ENCODE peak calls at places on chromosome 9, in ten cellular contexts. E, Y, L, C, K, V, F, D, S and R are unnamed samples.
A peak's percentile ranks its signal among the peaks of the same experiment; 100 is the strongest.

GRCh38 chr9:128937310-128938165 is 9.9 kb downstream of the DOLK start:
- DNase-seq in E (no peak), Y (peak; percentile 18), L (no peak), C (no peak), K (no peak), V (no peak), F (no peak), D (no peak), S (no peak), R (no peak)

GRCh38 chr9:98040212-98040611 is 16.3 kb upstream of the NANS start:
- DNase-seq in E (no peak), Y (no peak), L (no peak), C (no peak), K (no peak), V (no peak), F (peak; percentile 28), D (no peak), S (no peak), R (no peak)

GRCh38 chr9:128007566-128008138 is 26.9 kb upstream of the EEIG1 start:
- DNase-seq in E (peak; percentile 68), Y (no peak), L (peak; percentile 40), C (peak; percentile 57), K (peak; percentile 50), V (peak; percentile 89), F (peak; percentile 92), D (peak; percentile 47), S (peak; percentile 63), R (no peak)

GRCh38 chr9:83359039-83359438 is 179.2 kb downstream of the FRMD3 start:
- DNase-seq in E (no peak), Y (no peak), L (no peak), C (no peak), K (no peak), V (no peak), F (no peak), D (no peak), S (no peak), R (no peak)

GRCh38 chr9:93081931-93082330 is 14.1 kb upstream of the CARD19 start:
- DNase-seq in E (peak; percentile 75), Y (peak; percentile 7), L (no peak), C (no peak), K (no peak), V (no peak), F (no peak), D (peak; percentile 87), S (peak; percentile 93), R (no peak)

GRCh38 chr9:36163840-36164175 is 5.4 kb upstream of the CCIN start:
- DNase-seq in E (peak; percentile 27), Y (no peak), L (no peak), C (no peak), K (no peak), V (peak; percentile 53), F (no peak), D (peak; percentile 34), S (peak; percentile 65), R (no peak)

GRCh38 chr9:15306068-15306756 is 804 bp downstream of the TTC39B start:
- DNase-seq in E (peak; percentile 50), Y (peak; percentile 79), L (peak; percentile 70), C (peak; percentile 82), K (peak; percentile 46), V (peak; percentile 30), F (no peak), D (peak; percentile 63), S (peak; percentile 41), R (peak; percentile 69)

GRCh38 chr9:85900504-85901201 is 40.3 kb upstream of the NAA35 start:
- DNase-seq in E (peak; percentile 59), Y (no peak), L (no peak), C (no peak), K (peak; percentile 7), V (peak; percentile 65), F (peak; percentile 5), D (peak; percentile 47), S (peak; percentile 4), R (no peak)

DNA sequence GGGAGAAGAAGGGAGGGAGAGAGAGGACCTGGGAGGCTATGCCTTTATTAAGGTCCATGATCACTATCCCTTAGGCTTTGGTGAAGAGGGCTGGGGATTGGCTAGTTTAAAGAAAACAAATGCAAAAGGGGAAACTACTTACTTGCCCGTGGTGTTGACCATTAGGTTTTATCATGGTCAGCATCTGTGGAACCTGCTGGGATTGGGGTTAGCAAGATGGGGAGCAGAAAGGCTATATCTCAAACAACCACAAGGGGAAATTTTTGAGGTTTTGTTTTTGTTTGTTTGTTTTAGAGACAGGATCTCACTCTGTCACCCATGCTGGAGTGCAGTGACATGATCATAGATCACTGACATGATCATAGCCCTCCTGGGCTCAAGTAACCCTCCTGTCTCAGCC is 9.0 kb upstream of the RAD23B start:
- DNase-seq in E (no peak), Y (no peak), L (no peak), C (no peak), K (no peak), V (no peak), F (no peak), D (no peak), S (no peak), R (no peak)
- TF ChIP-seq CTCF in E (peak; percentile 2), Y (no peak), L (no peak), C (no peak), K (no peak), V (no peak), F (peak; percentile 29), D (no peak), S (no peak), R (no peak)

GRCh38 chr9:73146113-73146815 is 5.4 kb upstream of the ANXA1 start:
- DNase-seq in E (no peak), Y (no peak), L (no peak), C (no peak), K (no peak), V (no peak), F (no peak), D (no peak), S (no peak), R (no peak)
- H3K4me1 ChIP-seq in E (peaks cover 5% of the 10 kb centered on the region), Y (peaks cover 50% of the 10 kb centered on the region), L (peaks cover 52% of the 10 kb centered on the region), C (peaks cover 8% of the 10 kb centered on the region), K (peaks cover 12% of the 10 kb centered on the region), V (peaks cover 79% of the 10 kb centered on the region), F (peaks cover 3% of the 10 kb centered on the region), D (peaks cover 21% of the 10 kb centered on the region), S (peaks cover 34% of the 10 kb centered on the region), R (peaks cover 13% of the 10 kb centered on the region)

GRCh38 chr9:136111910-136112309 is 6.8 kb downstream of the TMEM250 start:
- DNase-seq in E (no peak), Y (no peak), L (no peak), C (no peak), K (no peak), V (no peak), F (no peak), D (no peak), S (no peak), R (no peak)

GRCh38 chr9:136109351-136110081 is 9.2 kb downstream of the TMEM250 start:
- DNase-seq in E (peak; percentile 95), Y (peak; percentile 97), L (peak; percentile 91), C (peak; percentile 95), K (peak; percentile 79), V (peak; percentile 90), F (peak; percentile 75), D (peak; percentile 92), S (peak; percentile 74), R (peak; percentile 94)

GRCh38 chr9:136108648-136109266 is 9.9 kb downstream of the TMEM250 start:
- DNase-seq in E (no peak), Y (no peak), L (no peak), C (no peak), K (no peak), V (no peak), F (no peak), D (no peak), S (no peak), R (no peak)

GRCh38 chr9:136111190-136111589 is 7.5 kb downstream of the TMEM250 start:
- DNase-seq in E (no peak), Y (no peak), L (no peak), C (no peak), K (no peak), V (no peak), F (no peak), D (no peak), S (no peak), R (no peak)

DNA sequence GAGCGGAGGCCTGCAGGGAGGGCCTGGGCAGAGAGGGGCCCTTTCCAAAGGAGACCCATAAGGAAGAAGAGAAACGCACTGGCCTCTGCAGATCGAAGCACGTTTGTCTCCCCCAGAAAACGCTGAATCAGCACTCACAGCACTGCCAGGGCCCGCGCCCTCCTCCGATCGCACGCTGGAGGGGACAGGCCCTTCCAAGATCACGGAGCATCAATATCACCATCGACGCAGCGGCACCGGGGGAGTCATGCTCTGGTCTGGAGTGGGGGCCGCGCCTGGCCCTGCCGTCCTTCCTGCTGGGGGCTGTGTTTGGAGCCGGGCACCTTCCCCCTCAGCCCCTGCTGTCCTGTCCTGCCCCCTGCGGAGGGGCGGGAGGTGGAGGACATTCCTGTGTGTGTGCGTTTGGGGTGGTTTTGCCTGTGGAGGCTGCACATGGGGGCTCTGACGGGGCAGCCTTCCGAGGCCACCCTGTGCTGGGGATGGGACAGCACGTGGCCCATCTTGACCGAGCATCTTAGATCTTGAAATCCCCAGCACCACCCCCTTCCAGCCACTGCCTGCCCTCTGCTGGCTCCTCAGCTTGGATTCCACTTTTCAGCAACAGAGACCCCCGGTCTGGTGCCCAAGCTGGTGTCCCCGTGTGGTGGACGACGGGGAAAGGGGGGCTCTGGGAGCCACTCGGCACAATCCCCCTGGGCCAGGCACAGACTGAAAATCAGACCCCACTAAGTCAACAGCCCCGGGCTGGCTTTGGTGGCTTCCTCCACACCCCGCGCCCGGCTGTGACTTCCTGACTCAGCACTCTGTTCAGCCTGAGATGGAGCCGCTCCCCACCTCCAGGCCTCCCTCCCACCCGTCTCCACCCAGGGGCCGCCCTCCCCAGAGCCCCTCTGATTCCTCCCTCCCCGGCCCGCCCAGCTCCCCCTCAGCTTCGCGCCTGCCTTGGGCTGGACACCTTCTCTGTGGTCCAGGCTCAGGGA is 8.3 kb downstream of the TMEM250 start:
- DNase-seq in E (peak; percentile 41), Y (no peak), L (no peak), C (no peak), K (no peak), V (no peak), F (no peak), D (peak; percentile 49), S (no peak), R (no peak)
- TF ChIP-seq CTCF in E (peak; percentile 37), Y (no peak), L (no peak), C (no peak), K (peak; percentile 50), V (no peak), F (no peak), D (peak; percentile 37), S (no peak), R (no peak)

DNA sequence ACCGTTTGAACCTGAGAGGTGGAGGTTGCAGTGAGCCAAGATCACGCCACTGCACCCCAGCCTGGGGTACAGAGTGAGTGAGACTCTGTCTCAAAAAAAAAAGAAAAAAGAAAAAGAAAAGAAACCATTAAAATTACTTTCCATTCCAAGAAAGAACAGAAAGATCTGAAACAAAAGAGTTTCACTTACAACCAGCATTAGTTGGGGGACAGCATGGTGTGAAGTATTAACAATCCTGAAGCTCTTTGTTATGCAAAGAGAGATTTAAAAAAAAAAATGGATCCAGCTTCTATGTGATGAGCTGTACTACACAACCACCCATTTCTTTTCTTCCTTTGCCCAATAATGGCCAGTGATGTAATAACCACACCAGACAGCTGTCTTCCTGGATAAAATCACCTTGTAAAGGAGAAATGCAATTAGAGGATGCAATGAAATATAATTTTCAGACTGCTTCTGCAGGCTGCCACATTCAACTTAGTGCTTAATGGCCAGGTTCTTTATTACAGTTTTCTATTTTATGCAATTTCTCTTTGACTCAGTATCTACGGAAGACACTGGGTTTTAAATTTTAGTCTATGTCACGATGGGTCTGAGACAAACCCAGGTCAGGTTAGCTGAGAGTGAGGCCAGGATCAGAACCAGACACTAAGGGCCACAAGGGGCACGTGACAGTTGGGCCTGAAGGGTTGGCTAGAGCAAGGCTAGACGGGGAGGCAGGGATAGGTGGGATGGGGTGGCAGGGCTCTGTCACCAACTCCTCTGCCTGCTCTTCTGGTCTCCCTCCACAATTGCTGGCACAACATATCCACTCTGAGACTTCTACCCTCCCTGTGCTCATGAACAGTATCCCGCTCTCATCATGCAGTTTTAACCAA is 76.6 kb downstream of the MED27 start:
- DNase-seq in E (no peak), Y (no peak), L (no peak), C (no peak), K (no peak), V (no peak), F (no peak), D (no peak), S (peak; percentile 27), R (no peak)
- H3K4me1 ChIP-seq in E (no peaks in the 10 kb centered on the region), Y (peaks cover 14% of the 10 kb centered on the region), L (no peaks in the 10 kb centered on the region), C (peaks cover 3% of the 10 kb centered on the region), K (peaks cover 4% of the 10 kb centered on the region), V (peaks cover 40% of the 10 kb centered on the region), F (no peaks in the 10 kb centered on the region), D (peaks cover 5% of the 10 kb centered on the region), S (peaks cover 14% of the 10 kb centered on the region), R (peaks cover 26% of the 10 kb centered on the region)